ENCODE peak calls at places on chromosomes 3 and 15, in six cellular contexts. P, T, Q, B, G and V are unnamed samples.

GRCh38 chr3:3800076-3800448 is 831 bp downstream of the LRRN1 start:
- DNase-seq in Q (peak; percentile 78), B (no peak), P (no peak), G (no peak), T (no peak), V (no peak)

GRCh38 chr3:31592764-31593163 is 60.0 kb downstream of the STT3B start:
- DNase-seq in G (no peak), T (no peak), P (no peak), B (no peak), Q (no peak), V (no peak)

GRCh38 chr3:16183601-16184270 is 9.3 kb downstream of the GALNT15 start:
- DNase-seq in Q (peak; percentile 74), T (no peak), B (peak; percentile 98), P (peak; percentile 87), G (no peak), V (no peak)

GRCh38 chr3:95217661-95218060 is 1154.8 kb downstream of the NSUN3 start:
- DNase-seq in G (no peak), T (no peak), P (no peak), Q (no peak), B (no peak), V (no peak)

GRCh38 chr3:42043116-42043796 is 47.9 kb upstream of the TRAK1 start:
- DNase-seq in Q (peak; percentile 94), G (no peak), P (peak; percentile 66), B (peak; percentile 49), T (peak; percentile 74), V (no peak)

GRCh38 chr15:68204776-68205557 is at the start of gene CALML4:
- DNase-seq in Q (peak; percentile 65), G (peak; percentile 39), T (peak; percentile 10), P (no peak), B (no peak), V (no peak)

GRCh38 chr3:13159890-13160289 is 86.7 kb upstream of the IQSEC1 start:
- DNase-seq in P (peak; percentile 53), B (no peak), Q (no peak), T (no peak), G (no peak), V (no peak)

GRCh38 chr3:197365621-197366020 is 67.2 kb upstream of the DLG1 start:
- DNase-seq in P (no peak), B (no peak), Q (peak; percentile 17), G (no peak), T (no peak), V (no peak)

GRCh38 chr3:139710212-139710611 is 32.4 kb upstream of the NMNAT3 start:
- DNase-seq in Q (no peak), B (no peak), G (no peak), T (peak; percentile 73), P (no peak), V (no peak)

GRCh38 chr3:154745925-154746324 is 315.9 kb upstream of the GPR149 start:
- DNase-seq in T (no peak), P (no peak), B (no peak), Q (no peak), G (no peak), V (no peak)

GRCh38 chr15:43229977-43230376 is 9.2 kb upstream of the EPB42 start:
- DNase-seq in P (no peak), Q (no peak), T (no peak), G (peak; percentile 51), B (no peak), V (no peak)

GRCh38 chr3:43286886-43287301 is 554 bp downstream of the SNRK start:
- DNase-seq in T (peak; percentile 16), P (peak; percentile 33), Q (peak; percentile 55), G (no peak), B (no peak), V (no peak)

GRCh38 chr15:69593981-69594966 is 141.7 kb downstream of the RPLP1 start:
- DNase-seq in B (peak; percentile 38), T (peak; percentile 98), Q (peak; percentile 94), G (no peak), P (peak; percentile 90), V (no peak)

GRCh38 chr15:40267670-40268069 is 15.2 kb downstream of the ANKRD63 start:
- DNase-seq in B (no peak), T (no peak), Q (no peak), P (no peak), G (no peak), V (no peak)

GRCh38 chr3:124200336-124200901 is 208.5 kb upstream of the ROPN1 start:
- DNase-seq in B (peak; percentile 22), P (peak; percentile 26), Q (peak; percentile 61), T (no peak), G (no peak), V (no peak)

GRCh38 chr3:46321461-46322104 is 32.3 kb upstream of the CCR2 start:
- DNase-seq in Q (no peak), G (no peak), B (no peak), T (no peak), P (no peak), V (no peak)

GRCh38 chr3:157920804-157921203 is 185.4 kb downstream of the SHOX2 start:
- DNase-seq in P (no peak), G (no peak), T (peak; percentile 86), Q (no peak), B (no peak), V (no peak)

GRCh38 chr3:99637041-99637380 is 1.4 kb upstream of the COL8A1 start:
- DNase-seq in T (no peak), Q (peak; percentile 72), G (no peak), P (no peak), B (no peak), V (no peak)

GRCh38 chr3:116785226-116785625 is 75.6 kb downstream of the TUSC7 start:
- DNase-seq in G (no peak), Q (no peak), P (no peak), T (no peak), B (no peak), V (peak; percentile 5)

GRCh38 chr15:85094685-85095084 is 113.0 kb downstream of the PDE8A start:
- DNase-seq in P (peak; percentile 67), B (peak; percentile 74), G (no peak), T (no peak), Q (peak; percentile 45), V (no peak)

GRCh38 chr15:97790180-97790579 is 170.3 kb upstream of the ARRDC4 start:
- DNase-seq in B (no peak), Q (no peak), T (no peak), G (no peak), P (no peak), V (no peak)

GRCh38 chr15:42018306-42019224 is 2.3 kb downstream of the PLA2G4E start:
- DNase-seq in T (no peak), B (no peak), Q (no peak), P (no peak), G (no peak), V (no peak)

GRCh38 chr15:96327155-96327741 is 3.3 kb upstream of the NR2F2 start:
- DNase-seq in P (peak; percentile 91), B (peak; percentile 93), G (no peak), T (peak; percentile 57), Q (peak; percentile 80), V (no peak)

GRCh38 chr15:38266247-38266996 is 13.8 kb downstream of the SPRED1 start:
- DNase-seq in G (no peak), T (no peak), B (no peak), P (no peak), Q (peak; percentile 49), V (no peak)

GRCh38 chr3:184335661-184336483 is 1.5 kb upstream of the FAM131A start:
- DNase-seq in G (peak; percentile 81), T (peak; percentile 41), B (peak; percentile 78), P (peak; percentile 67), Q (peak; percentile 93), V (peak; percentile 25)

GRCh38 chr3:144875251-144875650 is 903.6 kb downstream of the DIPK2A start:
- DNase-seq in G (no peak), B (no peak), T (no peak), P (no peak), Q (peak; percentile 34), V (no peak)

GRCh38 chr3:76028816-76029215 is 243.5 kb upstream of the ZNF717 start:
- DNase-seq in G (no peak), P (no peak), B (peak; percentile 54), T (no peak), Q (peak; percentile 48), V (no peak)

GRCh38 chr15:31027948-31028586 is 36.6 kb upstream of the MTMR10 start:
- DNase-seq in B (no peak), Q (no peak), P (no peak), G (no peak), T (no peak), V (no peak)

GRCh38 chr3:111588527-111588926 is 6.6 kb downstream of the ZBED2 start:
- DNase-seq in B (peak; percentile 35), P (no peak), T (no peak), G (no peak), Q (no peak), V (no peak)

GRCh38 chr3:128875556-128876120 is 3.8 kb upstream of the ACAD9 start:
- DNase-seq in G (no peak), T (no peak), Q (peak; percentile 33), P (peak; percentile 46), B (no peak), V (peak; percentile 25)

GRCh38 chr15:66833372-66833771 is 131.3 kb downstream of the SMAD6 start:
- DNase-seq in B (no peak), P (no peak), Q (no peak), G (no peak), T (no peak), V (no peak)

GRCh38 chr15:31082771-31083393 is 18.6 kb downstream of the TRPM1 start:
- DNase-seq in Q (no peak), B (peak; percentile 51), P (peak; percentile 39), G (no peak), T (no peak), V (no peak)

GRCh38 chr15:94360251-94360671 is 128.9 kb downstream of the MCTP2 start:
- DNase-seq in T (no peak), Q (no peak), B (no peak), G (no peak), P (no peak), V (no peak)

GRCh38 chr15:29560896-29561295 is 261.4 kb downstream of the TJP1 start:
- DNase-seq in P (no peak), T (no peak), G (no peak), B (no peak), Q (no peak), V (no peak)

GRCh38 chr3:123064914-123065313 is 1.9 kb upstream of the PDIA5 start:
- DNase-seq in T (no peak), B (no peak), G (no peak), Q (no peak), P (no peak), V (no peak)

GRCh38 chr3:119588112-119588511 is 8.8 kb downstream of the ADPRH start:
- DNase-seq in G (no peak), B (no peak), T (no peak), Q (no peak), P (no peak), V (no peak)